ENCODE peak calls at places on chromosome 14, in seven cellular contexts. One of them, this sample, is unnamed.

GRCh38 chr14:90319173-90319572 is 12.6 kb downstream of the NRDE2 start:
- DNase-seq in GM19239: no peak
- DNase-seq in progenitor cell of endocrine pancreas: no peak
- DNase-seq in neural progenitor cell: no peak
- DNase-seq in activated CD4-positive, alpha-beta T cell treated with anti-CD3 and anti-CD28 coated beads for 36 hours: no peak
- DNase-seq in iPS-NIHi11: no peak
- DNase-seq in H9: no peak
- DNase-seq in this sample: no peak

GRCh38 chr14:57009585-57010515 is 199.6 kb upstream of the OTX2 start:
- DNase-seq in H9: no peak
- DNase-seq in GM19239: no peak
- DNase-seq in neural progenitor cell: no peak
- DNase-seq in progenitor cell of endocrine pancreas: no peak
- DNase-seq in iPS-NIHi11: peak
- DNase-seq in activated CD4-positive, alpha-beta T cell treated with anti-CD3 and anti-CD28 coated beads for 36 hours: no peak
- DNase-seq in this sample: no peak

GRCh38 chr14:58793096-58793740 is 155.5 kb downstream of the DACT1 start:
- DNase-seq in GM19239: no peak
- DNase-seq in iPS-NIHi11: no peak
- DNase-seq in neural progenitor cell: no peak
- DNase-seq in activated CD4-positive, alpha-beta T cell treated with anti-CD3 and anti-CD28 coated beads for 36 hours: no peak
- DNase-seq in H9: no peak
- DNase-seq in progenitor cell of endocrine pancreas: no peak
- DNase-seq in this sample: no peak

GRCh38 chr14:38605193-38606114 is 349.6 kb upstream of the CLEC14A start:
- DNase-seq in GM19239: no peak
- DNase-seq in neural progenitor cell: peak
- DNase-seq in iPS-NIHi11: no peak
- DNase-seq in H9: no peak
- DNase-seq in activated CD4-positive, alpha-beta T cell treated with anti-CD3 and anti-CD28 coated beads for 36 hours: no peak
- DNase-seq in progenitor cell of endocrine pancreas: no peak
- DNase-seq in this sample: no peak

GRCh38 chr14:102916347-102917055 is 6.0 kb upstream of the AMN start:
- DNase-seq in H9: no peak
- DNase-seq in progenitor cell of endocrine pancreas: no peak
- DNase-seq in GM19239: no peak
- DNase-seq in neural progenitor cell: no peak
- DNase-seq in activated CD4-positive, alpha-beta T cell treated with anti-CD3 and anti-CD28 coated beads for 36 hours: no peak
- DNase-seq in iPS-NIHi11: no peak
- DNase-seq in this sample: no peak

GRCh38 chr14:36653412-36653811 is 8.2 kb upstream of the PAX9 start:
- DNase-seq in GM19239: no peak
- DNase-seq in activated CD4-positive, alpha-beta T cell treated with anti-CD3 and anti-CD28 coated beads for 36 hours: no peak
- DNase-seq in neural progenitor cell: no peak
- DNase-seq in iPS-NIHi11: no peak
- DNase-seq in H9: no peak
- DNase-seq in progenitor cell of endocrine pancreas: no peak
- DNase-seq in this sample: no peak

GRCh38 chr14:32761381-32761968 is 177.2 kb upstream of the NPAS3 start:
- DNase-seq in GM19239: no peak
- DNase-seq in progenitor cell of endocrine pancreas: no peak
- DNase-seq in iPS-NIHi11: peak
- DNase-seq in neural progenitor cell: peak
- DNase-seq in H9: no peak
- DNase-seq in activated CD4-positive, alpha-beta T cell treated with anti-CD3 and anti-CD28 coated beads for 36 hours: no peak
- DNase-seq in this sample: no peak

GRCh38 chr14:99430491-99430890 is 50.2 kb downstream of the SETD3 start:
- DNase-seq in H9: peak
- DNase-seq in activated CD4-positive, alpha-beta T cell treated with anti-CD3 and anti-CD28 coated beads for 36 hours: peak
- DNase-seq in progenitor cell of endocrine pancreas: no peak
- DNase-seq in iPS-NIHi11: peak
- DNase-seq in neural progenitor cell: peak
- DNase-seq in GM19239: peak
- DNase-seq in this sample: no peak